ENCODE peak calls at places on chromosome 22, in six cellular contexts. I, G, J, A, B and S are unnamed samples.

GRCh38 chr22:17102297-17102667 is 17.5 kb downstream of the IL17RA start:
- DNase-seq in B (no peak), G (no peak), I (no peak), J (no peak), A (no peak), S (no peak)

GRCh38 chr22:46612904-46613605 is 7.1 kb upstream of the GRAMD4 start:
- DNase-seq in A (peak; percentile 61), J (no peak), G (peak; percentile 67), B (peak; percentile 25), I (peak; percentile 29), S (no peak)

GRCh38 chr22:27554106-27554814 is 247.3 kb downstream of the MN1 start:
- DNase-seq in J (peak; percentile 50), G (no peak), A (no peak), I (no peak), B (peak; percentile 50), S (no peak)

GRCh38 chr22:18965526-18966421 is 29.7 kb upstream of the PRODH start:
- DNase-seq in J (no peak), B (no peak), G (no peak), A (peak; percentile 68), I (no peak), S (no peak)

GRCh38 chr22:37020192-37020479 is 594 bp downstream of the MPST start:
- DNase-seq in A (no peak), B (peak; percentile 48), G (no peak), I (no peak), J (peak; percentile 56), S (no peak)

GRCh38 chr22:36369922-36370781 is 17.6 kb downstream of the MYH9 start:
- DNase-seq in G (no peak), I (no peak), B (no peak), A (peak; percentile 81), J (no peak), S (peak; percentile 85)

GRCh38 chr22:30328466-30329049 is 1.8 kb upstream of the TBC1D10A start:
- DNase-seq in G (no peak), A (no peak), B (no peak), J (peak; percentile 52), I (no peak), S (no peak)

GRCh38 chr22:37162221-37163095 is 12.7 kb upstream of the IL2RB start:
- DNase-seq in J (no peak), G (peak; percentile 88), B (peak; percentile 71), A (peak; percentile 17), I (peak; percentile 64), S (no peak)

GRCh38 chr22:25923952-25924351 is 182.0 kb downstream of the MYO18B start:
- DNase-seq in I (no peak), A (no peak), G (no peak), J (no peak), B (no peak), S (no peak)

GRCh38 chr22:36364255-36365019 is 23.3 kb downstream of the MYH9 start:
- DNase-seq in B (no peak), J (no peak), A (no peak), G (no peak), I (no peak), S (no peak)

GRCh38 chr22:39297490-39298193 is 21.8 kb downstream of the RPL3 start:
- DNase-seq in B (peak; percentile 98), I (no peak), A (no peak), J (no peak), G (no peak), S (peak; percentile 36)

GRCh38 chr22:21025763-21026755 is 6.3 kb downstream of the SLC7A4 start:
- DNase-seq in J (no peak), B (no peak), A (peak; percentile 65), I (no peak), G (no peak), S (no peak)

GRCh38 chr22:17475318-17476212 is 87.7 kb upstream of the SLC25A18 start:
- DNase-seq in A (no peak), G (no peak), I (no peak), B (no peak), J (no peak), S (no peak)

GRCh38 chr22:28408702-28409101 is 270.9 kb downstream of the TTC28 start:
- DNase-seq in B (no peak), J (no peak), I (no peak), A (no peak), G (no peak), S (no peak)

GRCh38 chr22:24337894-24338645 is 67.4 kb downstream of the SPECC1L start:
- DNase-seq in I (no peak), G (no peak), A (no peak), J (no peak), B (no peak), S (peak; percentile 27)

GRCh38 chr22:40391417-40391816 is 21.0 kb downstream of the SGSM3 start:
- DNase-seq in I (no peak), A (no peak), J (no peak), G (no peak), B (no peak), S (no peak)

GRCh38 chr22:37231406-37232139 is 12.5 kb downstream of the RAC2 start:
- DNase-seq in B (no peak), A (peak; percentile 67), G (peak; percentile 76), I (no peak), J (no peak), S (no peak)

GRCh38 chr22:44450503-44450902 is 47.5 kb downstream of the RTL6 start:
- DNase-seq in G (peak; percentile 29), J (no peak), I (no peak), B (no peak), A (no peak), S (no peak)

GRCh38 chr22:48715511-48715910 is 1112.2 kb downstream of the BRD1 start:
- DNase-seq in B (no peak), J (no peak), G (no peak), I (no peak), A (no peak), S (no peak)

GRCh38 chr22:49380095-49380827 is 447.4 kb downstream of the BRD1 start:
- DNase-seq in B (peak; percentile 88), G (peak; percentile 6), A (no peak), J (no peak), I (no peak), S (no peak)

GRCh38 chr22:36123673-36124630 is 36.6 kb downstream of the APOL3 start:
- DNase-seq in B (peak; percentile 96), I (peak; percentile 88), J (peak; percentile 94), G (peak; percentile 97), A (peak; percentile 99), S (peak; percentile 94)

GRCh38 chr22:22948651-22949611 is 61.3 kb downstream of the IGLL5 start:
- DNase-seq in B (peak; percentile 2), G (peak; percentile 36), A (no peak), J (peak; percentile 75), I (no peak), S (no peak)

GRCh38 chr22:24180316-24181087 is 785 bp upstream of the SUSD2 start:
- DNase-seq in B (no peak), A (peak; percentile 65), J (no peak), G (no peak), I (no peak), S (no peak)

GRCh38 chr22:26589845-26590524 is at the start of gene TPST2:
- DNase-seq in G (peak; percentile 90), B (peak; percentile 86), I (peak; percentile 69), A (peak; percentile 94), J (peak; percentile 69), S (no peak)

GRCh38 chr22:17980013-17980510 is 44.3 kb downstream of the MICAL3 start:
- DNase-seq in A (no peak), J (no peak), G (no peak), I (no peak), B (no peak), S (peak; percentile 40)

GRCh38 chr22:29971607-29972006 is 88.6 kb downstream of the MTMR3 start:
- DNase-seq in J (no peak), A (no peak), G (no peak), B (no peak), I (no peak), S (no peak)

GRCh38 chr22:40818192-40818746 is 877 bp downstream of the SLC25A17 start:
- DNase-seq in I (no peak), B (no peak), A (no peak), G (no peak), J (no peak), S (no peak)

GRCh38 chr22:41636467-41636866 is 15.4 kb downstream of the XRCC6 start:
- DNase-seq in I (no peak), G (no peak), B (no peak), A (no peak), J (peak; percentile 58), S (peak; percentile 24)

GRCh38 chr22:39308614-39309363 is 10.6 kb downstream of the RPL3 start:
- DNase-seq in I (no peak), A (no peak), J (peak; percentile 95), B (peak; percentile 58), G (no peak), S (no peak)

GRCh38 chr22:26970809-26971394 is 313.5 kb downstream of the MIAT start:
- DNase-seq in I (no peak), B (no peak), G (no peak), J (no peak), A (no peak), S (no peak)